ENCODE peak calls at places on chromosomes 12 and 14, in ten cellular contexts. S is midbrain; H is NCI-H1417; Y is stimulated activated CD8-positive, alpha-beta memory T cell treated with anti-CD3 and anti-CD28 coated beads, Interleukin-15, amount 100 ng/mL, for 24 hours; O is SHP77; N is DMS153; A is KG1; K is Right ventricle myocardium superior; U is occipital lobe; X is effector CD8-positive, alpha-beta T cell. F is an unnamed sample.
A peak's percentile ranks its signal among the peaks of the same experiment; 100 is the strongest.

GRCh38 chr12:117857632-117858274 is 111.0 kb downstream of the KSR2 start:
- DNase-seq in H (peak; percentile 24), S (peak; percentile 4), O (peak; percentile 23), N (no peak), Y (peak; percentile 22), A (no peak), X (peak; percentile 9), K (no peak), U (no peak), F (peak; percentile 32)

GRCh38 chr12:112107306-112107705 is 1.3 kb downstream of the NAA25 start:
- DNase-seq in U (no peak), H (no peak), O (no peak), N (no peak), A (no peak), X (no peak), Y (no peak), K (no peak), S (no peak), F (no peak)

GRCh38 chr14:99522457-99522891 is 41.3 kb downstream of the CCNK start:
- DNase-seq in O (peak; percentile 34), U (no peak), X (no peak), Y (no peak), H (no peak), K (peak; percentile 50), A (no peak), N (no peak), S (no peak), F (no peak)

GRCh38 chr12:52903855-52904508 is 894 bp downstream of the KRT8 start:
- DNase-seq in N (peak; percentile 49), U (no peak), S (no peak), H (peak; percentile 81), X (peak; percentile 25), Y (no peak), A (no peak), K (peak; percentile 58), O (peak; percentile 49), F (no peak)

GRCh38 chr12:52058631-52059324 is 7.5 kb downstream of the NR4A1 start:
- DNase-seq in H (peak; percentile 69), O (peak; percentile 62), K (no peak), U (no peak), X (no peak), Y (no peak), N (no peak), A (no peak), S (peak; percentile 28), F (peak; percentile 69)

GRCh38 chr14:36383674-36384421 is 63.4 kb upstream of the MBIP start:
- DNase-seq in K (peak; percentile 70), A (no peak), N (no peak), Y (no peak), U (peak; percentile 17), X (no peak), O (no peak), S (peak; percentile 50), H (no peak), F (peak; percentile 76)

GRCh38 chr12:46774011-46774633 is 51.7 kb downstream of the SLC38A4 start:
- DNase-seq in X (no peak), N (no peak), S (no peak), H (peak; percentile 19), K (no peak), A (no peak), O (no peak), Y (no peak), U (no peak), F (no peak)

GRCh38 chr12:11635341-11635740 is 14.1 kb upstream of the ETV6 start:
- DNase-seq in K (no peak), Y (no peak), X (no peak), O (no peak), N (no peak), A (no peak), H (no peak), U (no peak), S (no peak), F (no peak)

GRCh38 chr14:101127239-101127638 is 223.7 kb upstream of the RTL1 start:
- DNase-seq in Y (no peak), X (no peak), N (no peak), A (no peak), U (no peak), K (no peak), H (no peak), O (no peak), S (no peak), F (no peak)

GRCh38 chr14:68694516-68695235 is 98.2 kb downstream of the ZFP36L1 start:
- DNase-seq in Y (no peak), N (no peak), S (no peak), U (no peak), A (no peak), O (no peak), K (no peak), X (no peak), H (no peak), F (no peak)

GRCh38 chr14:32028599-32028998 is 48.5 kb upstream of the ARHGAP5 start:
- DNase-seq in N (no peak), K (no peak), Y (no peak), U (no peak), O (no peak), X (no peak), H (no peak), S (no peak), A (no peak), F (no peak)

GRCh38 chr14:69535230-69535848 is 39.3 kb downstream of the CCDC177 start:
- DNase-seq in H (peak; percentile 65), N (peak; percentile 28), U (peak; percentile 11), Y (no peak), K (no peak), X (no peak), A (no peak), O (peak; percentile 67), S (peak; percentile 14), F (peak; percentile 81)

F was measured in Ammon's horn.